ENCODE peak calls at places on chromosome 21, in four cellular contexts. One of them, this sample, is unnamed.

GRCh38 chr21:28375708-28376385 is 616.8 kb downstream of the LTN1 start:
- DNase-seq in nucleus accumbens: no peak
- DNase-seq in uterus: no peak
- DNase-seq in stimulated activated CD4-positive, alpha-beta T cell treated with anti-CD3 and anti-CD28 coated beads, Interleukin-1b, Interleukin-23, amount 100 ng/mL, for 4 hours: no peak
- DNase-seq in this sample: no peak

GRCh38 chr21:33234618-33235520 is 5.1 kb downstream of the IFNAR2 start:
- DNase-seq in stimulated activated CD4-positive, alpha-beta T cell treated with anti-CD3 and anti-CD28 coated beads, Interleukin-1b, Interleukin-23, amount 100 ng/mL, for 4 hours: no peak
- DNase-seq in nucleus accumbens: no peak
- DNase-seq in uterus: no peak
- DNase-seq in this sample: no peak

GRCh38 chr21:45515241-45516061 is 26.8 kb downstream of the SLC19A1 start:
- DNase-seq in stimulated activated CD4-positive, alpha-beta T cell treated with anti-CD3 and anti-CD28 coated beads, Interleukin-1b, Interleukin-23, amount 100 ng/mL, for 4 hours: no peak
- DNase-seq in uterus: no peak
- DNase-seq in nucleus accumbens: no peak
- DNase-seq in this sample: no peak

GRCh38 chr21:26007911-26008579 is 162.5 kb downstream of the APP start:
- DNase-seq in stimulated activated CD4-positive, alpha-beta T cell treated with anti-CD3 and anti-CD28 coated beads, Interleukin-1b, Interleukin-23, amount 100 ng/mL, for 4 hours: no peak
- DNase-seq in nucleus accumbens: no peak
- DNase-seq in uterus: no peak
- DNase-seq in this sample: no peak

GRCh38 chr21:41559658-41560599 is 52.0 kb upstream of the TMPRSS2 start:
- DNase-seq in stimulated activated CD4-positive, alpha-beta T cell treated with anti-CD3 and anti-CD28 coated beads, Interleukin-1b, Interleukin-23, amount 100 ng/mL, for 4 hours: no peak
- DNase-seq in nucleus accumbens: no peak
- DNase-seq in uterus: no peak
- DNase-seq in this sample: no peak

GRCh38 chr21:44462090-44462833 is 7.0 kb downstream of the LRRC3 start:
- DNase-seq in nucleus accumbens: no peak
- DNase-seq in uterus: no peak
- DNase-seq in stimulated activated CD4-positive, alpha-beta T cell treated with anti-CD3 and anti-CD28 coated beads, Interleukin-1b, Interleukin-23, amount 100 ng/mL, for 4 hours: no peak
- DNase-seq in this sample: no peak

GRCh38 chr21:33291686-33292085 is 25.5 kb downstream of the IL10RB start:
- DNase-seq in nucleus accumbens: no peak
- DNase-seq in uterus: no peak
- DNase-seq in stimulated activated CD4-positive, alpha-beta T cell treated with anti-CD3 and anti-CD28 coated beads, Interleukin-1b, Interleukin-23, amount 100 ng/mL, for 4 hours: no peak
- DNase-seq in this sample: no peak

GRCh38 chr21:37868896-37869295 is 47.4 kb downstream of the KCNJ6 start:
- DNase-seq in nucleus accumbens: no peak
- DNase-seq in uterus: no peak
- DNase-seq in stimulated activated CD4-positive, alpha-beta T cell treated with anti-CD3 and anti-CD28 coated beads, Interleukin-1b, Interleukin-23, amount 100 ng/mL, for 4 hours: no peak
- DNase-seq in this sample: no peak

GRCh38 chr21:44760376-44760775 is 41.2 kb downstream of the UBE2G2 start:
- DNase-seq in uterus: no peak
- DNase-seq in stimulated activated CD4-positive, alpha-beta T cell treated with anti-CD3 and anti-CD28 coated beads, Interleukin-1b, Interleukin-23, amount 100 ng/mL, for 4 hours: no peak
- DNase-seq in nucleus accumbens: no peak
- DNase-seq in this sample: no peak